ENCODE peak calls at places on chromosome 21, in four cellular contexts. L is cardiac fibroblast, S is body of pancreas, A is GM23248. H is an unnamed sample.

GRCh38 chr21:43827015-43827611 is 37.7 kb downstream of the RRP1 start:
- DNase-seq in L (peak; percentile 56), A (peak; percentile 85), S (no peak), H (peak; percentile 80)

GRCh38 chr21:15604424-15604823 is 125.4 kb upstream of the USP25 start:
- DNase-seq in L (peak; percentile 82), A (peak; percentile 53), S (no peak), H (peak; percentile 92)

GRCh38 chr21:39029086-39029772 is 154.0 kb downstream of the PSMG1 start:
- DNase-seq in A (peak; percentile 69), L (peak; percentile 82), S (no peak), H (no peak)

GRCh38 chr21:19853709-19854575 is 1144.3 kb upstream of the NCAM2 start:
- DNase-seq in L (no peak), A (no peak), S (no peak), H (no peak)

GRCh38 chr21:44455524-44456206 is 355 bp downstream of the LRRC3 start:
- DNase-seq in S (peak; percentile 68), A (peak; percentile 48), L (peak; percentile 34), H (peak; percentile 49)

GRCh38 chr21:21688877-21689276 is 690.7 kb downstream of the NCAM2 start:
- DNase-seq in A (peak; percentile 53), S (no peak), L (peak; percentile 51), H (peak; percentile 46)

GRCh38 chr21:20661745-20662470 is 336.3 kb upstream of the NCAM2 start:
- DNase-seq in S (no peak), A (no peak), L (no peak), H (no peak)

GRCh38 chr21:42640486-42640885 is 12.9 kb upstream of the PDE9A start:
- DNase-seq in S (peak; percentile 55), L (peak; percentile 26), A (no peak), H (no peak)

GRCh38 chr21:43950936-43951335 is 61.2 kb upstream of the TRAPPC10 start:
- DNase-seq in A (no peak), S (no peak), L (no peak), H (no peak)

GRCh38 chr21:27771938-27772505 is 805.1 kb upstream of the ADAMTS5 start:
- DNase-seq in L (no peak), S (no peak), A (peak; percentile 27), H (no peak)

GRCh38 chr21:42406201-42406601 is 2.5 kb downstream of the UBASH3A start:
- DNase-seq in S (no peak), L (no peak), A (no peak), H (no peak)

GRCh38 chr21:43361127-43361492 is 65.8 kb downstream of the SIK1 start:
- DNase-seq in S (no peak), L (no peak), A (peak; percentile 74), H (no peak)

GRCh38 chr21:44530221-44530902 is 9.6 kb downstream of the KRTAP10-1 start:
- DNase-seq in A (no peak), S (no peak), L (no peak), H (no peak)

GRCh38 chr21:37338671-37339526 is 27.7 kb upstream of the DYRK1A start:
- DNase-seq in L (peak; percentile 97), A (peak; percentile 95), S (no peak), H (peak; percentile 97)

GRCh38 chr21:26846036-26846931 is 1.1 kb upstream of the ADAMTS1 start:
- DNase-seq in A (peak; percentile 86), S (peak; percentile 78), L (peak; percentile 93), H (peak; percentile 69)

GRCh38 chr21:21159253-21159899 is 161.2 kb downstream of the NCAM2 start:
- DNase-seq in A (peak; percentile 24), L (no peak), S (no peak), H (peak; percentile 9)

GRCh38 chr21:38768385-38769071 is 37.2 kb upstream of the ETS2 start:
- DNase-seq in L (peak; percentile 85), S (no peak), A (peak; percentile 87), H (peak; percentile 17)

GRCh38 chr21:37565530-37566223 is 199.1 kb downstream of the DYRK1A start:
- DNase-seq in S (no peak), L (peak; percentile 21), A (peak; percentile 74), H (no peak)

GRCh38 chr21:42583992-42584641 is 69.3 kb upstream of the PDE9A start:
- DNase-seq in A (no peak), S (no peak), L (no peak), H (no peak)

GRCh38 chr21:20418353-20418752 is 579.9 kb upstream of the NCAM2 start:
- DNase-seq in S (no peak), A (no peak), L (no peak), H (no peak)

GRCh38 chr21:33817663-33818433 is 97.8 kb downstream of the ATP5PO start:
- DNase-seq in L (peak; percentile 29), A (no peak), S (no peak), H (no peak)

GRCh38 chr21:23887709-23888303 is 1719.5 kb downstream of the MRPL39 start:
- DNase-seq in L (no peak), A (no peak), S (no peak), H (no peak)

GRCh38 chr21:38293765-38294164 is 37.0 kb downstream of the KCNJ15 start:
- DNase-seq in L (no peak), S (no peak), A (no peak), H (no peak)

DNA sequence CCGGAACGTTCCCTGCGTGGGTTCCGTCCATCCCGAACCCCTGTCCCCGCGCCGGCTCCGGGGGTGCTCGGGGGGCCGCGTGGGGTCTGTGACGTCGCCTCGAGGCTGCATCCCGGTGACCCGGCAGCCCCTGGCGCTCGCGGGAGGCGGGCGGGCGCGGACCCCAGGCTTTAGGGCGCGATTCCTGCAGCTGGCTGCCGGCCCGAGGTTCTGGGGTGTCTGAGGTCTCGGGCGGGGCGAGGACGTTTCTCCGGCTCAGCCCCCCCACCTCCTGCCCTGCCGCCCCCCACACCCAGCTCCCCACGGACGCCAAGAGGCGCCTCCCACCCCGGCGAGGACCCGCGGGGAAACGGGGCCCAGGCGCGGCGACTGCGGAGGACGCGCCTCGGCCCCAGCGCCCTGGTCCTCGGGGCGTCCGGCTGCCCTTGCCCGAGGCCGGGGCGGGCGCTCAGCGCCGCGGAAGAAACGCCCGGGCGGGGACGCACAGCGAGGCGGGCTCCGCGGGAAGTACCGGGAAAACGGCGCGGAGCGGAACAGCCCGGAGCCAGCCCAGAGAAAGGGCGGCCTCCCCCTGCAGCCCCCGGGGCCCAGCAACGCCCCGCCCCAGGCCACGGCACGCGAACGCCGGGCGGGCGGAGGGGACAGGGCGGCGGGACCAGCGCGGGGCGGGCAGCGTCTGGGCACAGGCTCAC is 1.3 kb upstream of the PCBP3 start:
- DNase-seq in L (peak; percentile 20), A (peak; percentile 15), S (no peak), H (no peak)
- H3K4me3 ChIP-seq in L (peak overlapping the region; percentile 32), A (no peak overlapping the region), S (no peak overlapping the region), H (no peak overlapping the region)

GRCh38 chr21:35345954-35346353 is 296.9 kb upstream of the RUNX1 start:
- DNase-seq in L (no peak), A (no peak), S (no peak), H (no peak)

GRCh38 chr21:35340273-35340672 is 291.2 kb upstream of the RUNX1 start:
- DNase-seq in L (no peak), S (peak; percentile 24), A (no peak), H (no peak)

GRCh38 chr21:35344582-35344981 is 295.5 kb upstream of the RUNX1 start:
- DNase-seq in S (no peak), L (no peak), A (no peak), H (no peak)

GRCh38 chr21:35342440-35342839 is 293.3 kb upstream of the RUNX1 start:
- DNase-seq in L (no peak), A (no peak), S (no peak), H (peak; percentile 10)

DNA sequence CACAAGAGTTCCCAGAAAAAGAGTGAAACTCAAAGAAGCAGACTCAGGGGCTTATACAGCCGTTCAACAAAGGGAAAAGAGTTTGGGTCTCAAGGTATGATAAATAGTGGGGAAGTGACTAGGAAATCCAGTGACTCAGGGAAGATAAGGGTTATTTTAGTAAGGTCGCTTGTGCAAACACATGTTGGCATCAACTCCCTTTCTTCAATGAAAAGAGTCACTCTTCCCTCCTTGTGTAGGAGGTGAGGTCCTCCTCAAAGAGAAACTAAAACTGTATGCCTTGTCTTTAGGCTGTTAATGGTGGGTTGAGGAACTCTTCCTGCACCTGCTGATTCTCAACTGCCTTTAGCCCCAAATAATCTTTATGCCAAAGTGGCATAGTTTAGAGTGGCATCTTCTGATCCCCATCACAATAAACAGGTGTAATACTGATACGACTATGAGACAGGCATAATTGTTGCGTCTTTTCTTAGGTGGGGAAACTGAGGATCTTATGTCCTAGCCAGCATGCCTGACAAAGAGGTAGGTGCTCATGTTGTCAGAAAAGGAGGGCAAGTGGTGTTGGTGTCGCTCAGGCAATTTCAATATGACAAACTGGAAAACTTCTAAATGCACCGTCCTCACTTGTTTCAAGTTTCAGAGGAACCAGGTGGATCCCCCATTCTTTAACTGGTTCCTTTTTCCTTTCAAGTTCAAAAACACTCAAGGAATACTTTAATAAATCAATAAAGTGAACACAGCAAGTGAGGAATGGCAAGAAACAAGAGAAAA is 294.1 kb upstream of the RUNX1 start:
- DNase-seq in A (no peak), S (no peak), L (no peak), H (peak; percentile 71)
- H3K4me3 ChIP-seq in A (no peak overlapping the region), S (no peak overlapping the region), L (no peak overlapping the region), H (no peak overlapping the region)

GRCh38 chr21:31713973-31714740 is 17.8 kb downstream of the SCAF4 start:
- DNase-seq in S (no peak), A (peak; percentile 58), L (no peak), H (peak; percentile 27)
- H3K4me3 ChIP-seq in S (no peak overlapping the region), A (no peak overlapping the region), L (no peak overlapping the region), H (no peak overlapping the region)

GRCh38 chr21:25464275-25464674 is 143.0 kb downstream of the MRPL39 start:
- DNase-seq in L (no peak), A (no peak), S (no peak), H (peak; percentile 19)
- H3K4me3 ChIP-seq in L (no peak overlapping the region), A (no peak overlapping the region), S (no peak overlapping the region), H (no peak overlapping the region)

GRCh38 chr21:36330904-36331303 is 10.9 kb downstream of the MORC3 start:
- DNase-seq in L (peak; percentile 69), A (peak; percentile 71), S (peak; percentile 73), H (peak; percentile 62)
- H3K4me3 ChIP-seq in L (no peak overlapping the region), A (no peak overlapping the region), S (no peak overlapping the region), H (no peak overlapping the region)

GRCh38 chr21:17976139-17976538 is 157.0 kb upstream of the C21orf91 start:
- DNase-seq in A (no peak), L (no peak), S (no peak), H (no peak)

GRCh38 chr21:17981060-17981459 is 161.9 kb upstream of the C21orf91 start:
- DNase-seq in A (no peak), S (no peak), L (no peak), H (no peak)
- H3K4me3 ChIP-seq in A (no peak overlapping the region), S (no peak overlapping the region), L (no peak overlapping the region), H (no peak overlapping the region)

H was measured in PC-3.